ENCODE peak calls at places on chromosomes 2 and 18, in ten cellular contexts. One of them, this sample, is unnamed.

GRCh38 chr18:45167631-45168225 is 447.5 kb upstream of the SLC14A2 start:
- DNase-seq in CD8-positive, alpha-beta T cell: no peak
- DNase-seq in sigmoid colon: no peak
- DNase-seq in kidney: no peak
- DNase-seq in pancreas: no peak
- DNase-seq in heart right ventricle: no peak
- DNase-seq in right lobe of liver: no peak
- DNase-seq in endodermal cell: no peak
- DNase-seq in upper lobe of left lung: no peak
- DNase-seq in colonic mucosa: no peak
- DNase-seq in this sample: no peak

GRCh38 chr18:12296457-12296856 is 11.6 kb upstream of the TUBB6 start:
- DNase-seq in CD8-positive, alpha-beta T cell: no peak
- DNase-seq in sigmoid colon: peak
- DNase-seq in kidney: no peak
- DNase-seq in pancreas: no peak
- DNase-seq in heart right ventricle: no peak
- DNase-seq in right lobe of liver: no peak
- DNase-seq in endodermal cell: no peak
- DNase-seq in upper lobe of left lung: no peak
- DNase-seq in colonic mucosa: no peak
- DNase-seq in this sample: no peak

GRCh38 chr2:203763425-203764272 is 57.2 kb downstream of the CD28 start:
- DNase-seq in CD8-positive, alpha-beta T cell: no peak
- DNase-seq in sigmoid colon: no peak
- DNase-seq in kidney: no peak
- DNase-seq in pancreas: no peak
- DNase-seq in heart right ventricle: no peak
- DNase-seq in right lobe of liver: no peak
- DNase-seq in endodermal cell: no peak
- DNase-seq in upper lobe of left lung: no peak
- DNase-seq in colonic mucosa: no peak
- DNase-seq in this sample: no peak

GRCh38 chr2:9809064-9809356 is 34.3 kb upstream of the TAF1B start:
- DNase-seq in CD8-positive, alpha-beta T cell: no peak
- DNase-seq in sigmoid colon: peak
- DNase-seq in kidney: no peak
- DNase-seq in pancreas: peak
- DNase-seq in heart right ventricle: no peak
- DNase-seq in right lobe of liver: peak
- DNase-seq in endodermal cell: no peak
- DNase-seq in upper lobe of left lung: no peak
- DNase-seq in colonic mucosa: peak
- DNase-seq in this sample: peak

GRCh38 chr18:3857544-3857943 is 407.6 kb downstream of the TGIF1 start:
- DNase-seq in CD8-positive, alpha-beta T cell: no peak
- DNase-seq in sigmoid colon: no peak
- DNase-seq in kidney: no peak
- DNase-seq in pancreas: no peak
- DNase-seq in heart right ventricle: no peak
- DNase-seq in right lobe of liver: no peak
- DNase-seq in endodermal cell: no peak
- DNase-seq in upper lobe of left lung: no peak
- DNase-seq in colonic mucosa: no peak
- DNase-seq in this sample: no peak

GRCh38 chr2:109331081-109331480 is 202.1 kb downstream of the SH3RF3 start:
- DNase-seq in CD8-positive, alpha-beta T cell: no peak
- DNase-seq in sigmoid colon: no peak
- DNase-seq in kidney: no peak
- DNase-seq in pancreas: no peak
- DNase-seq in heart right ventricle: no peak
- DNase-seq in right lobe of liver: no peak
- DNase-seq in endodermal cell: no peak
- DNase-seq in upper lobe of left lung: no peak
- DNase-seq in colonic mucosa: no peak
- DNase-seq in this sample: no peak

GRCh38 chr2:15042824-15043223 is 410.3 kb downstream of the LRATD1 start:
- DNase-seq in CD8-positive, alpha-beta T cell: no peak
- DNase-seq in sigmoid colon: peak
- DNase-seq in kidney: no peak
- DNase-seq in pancreas: no peak
- DNase-seq in heart right ventricle: no peak
- DNase-seq in right lobe of liver: no peak
- DNase-seq in endodermal cell: no peak
- DNase-seq in upper lobe of left lung: no peak
- DNase-seq in colonic mucosa: peak
- DNase-seq in this sample: no peak

GRCh38 chr18:46310258-46310657 is 206.1 kb downstream of the HAUS1 start:
- DNase-seq in CD8-positive, alpha-beta T cell: no peak
- DNase-seq in sigmoid colon: no peak
- DNase-seq in kidney: no peak
- DNase-seq in pancreas: no peak
- DNase-seq in heart right ventricle: no peak
- DNase-seq in right lobe of liver: no peak
- DNase-seq in endodermal cell: no peak
- DNase-seq in upper lobe of left lung: no peak
- DNase-seq in colonic mucosa: no peak
- DNase-seq in this sample: no peak

GRCh38 chr2:47226124-47227040 is 71.3 kb upstream of the STPG4 start:
- DNase-seq in CD8-positive, alpha-beta T cell: no peak
- DNase-seq in sigmoid colon: no peak
- DNase-seq in kidney: no peak
- DNase-seq in pancreas: no peak
- DNase-seq in heart right ventricle: no peak
- DNase-seq in right lobe of liver: no peak
- DNase-seq in endodermal cell: no peak
- DNase-seq in upper lobe of left lung: no peak
- DNase-seq in colonic mucosa: no peak
- DNase-seq in this sample: no peak

GRCh38 chr2:231611273-231612198 is 18.9 kb downstream of the TEX44 start:
- DNase-seq in CD8-positive, alpha-beta T cell: peak
- DNase-seq in sigmoid colon: peak
- DNase-seq in kidney: no peak
- DNase-seq in pancreas: no peak
- DNase-seq in heart right ventricle: no peak
- DNase-seq in right lobe of liver: no peak
- DNase-seq in endodermal cell: peak
- DNase-seq in upper lobe of left lung: no peak
- DNase-seq in colonic mucosa: peak
- DNase-seq in this sample: peak

GRCh38 chr2:172552547-172553291 is 3.2 kb upstream of the PDK1 start:
- DNase-seq in CD8-positive, alpha-beta T cell: no peak
- DNase-seq in sigmoid colon: no peak
- DNase-seq in kidney: no peak
- DNase-seq in pancreas: no peak
- DNase-seq in heart right ventricle: no peak
- DNase-seq in right lobe of liver: no peak
- DNase-seq in endodermal cell: no peak
- DNase-seq in upper lobe of left lung: no peak
- DNase-seq in colonic mucosa: no peak
- DNase-seq in this sample: no peak

GRCh38 chr2:214781226-214781625 is 28.3 kb downstream of the BARD1 start:
- DNase-seq in CD8-positive, alpha-beta T cell: no peak
- DNase-seq in sigmoid colon: no peak
- DNase-seq in kidney: no peak
- DNase-seq in pancreas: no peak
- DNase-seq in heart right ventricle: no peak
- DNase-seq in right lobe of liver: no peak
- DNase-seq in endodermal cell: no peak
- DNase-seq in upper lobe of left lung: no peak
- DNase-seq in colonic mucosa: no peak
- DNase-seq in this sample: no peak

DNA sequence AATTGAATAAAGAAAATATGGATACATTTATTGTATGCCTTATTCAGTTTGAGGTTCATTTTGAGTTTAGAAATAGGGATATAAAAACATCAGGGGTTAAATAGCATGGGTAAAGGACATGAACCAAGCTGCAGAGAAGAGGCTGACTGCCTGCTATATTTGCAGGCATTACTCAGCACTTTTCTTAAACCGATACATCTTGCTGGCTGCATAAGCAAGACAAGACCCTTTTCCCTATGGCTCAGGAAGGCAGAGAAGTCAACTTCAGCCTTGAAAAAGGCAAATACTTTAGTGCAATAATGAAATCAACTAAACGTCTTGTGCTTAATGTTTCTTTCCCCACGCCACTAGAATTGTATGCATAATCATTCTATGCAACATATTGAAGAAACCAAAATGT is 36.4 kb downstream of the SCN1A start:
- DNase-seq in CD8-positive, alpha-beta T cell: no peak
- DNase-seq in sigmoid colon: no peak
- DNase-seq in kidney: no peak
- DNase-seq in pancreas: no peak
- DNase-seq in heart right ventricle: no peak
- DNase-seq in right lobe of liver: no peak
- DNase-seq in endodermal cell: no peak
- DNase-seq in upper lobe of left lung: no peak
- DNase-seq in colonic mucosa: no peak
- DNase-seq in this sample: no peak
- H3K27ac ChIP-seq in CD8-positive, alpha-beta T cell: no peak
- H3K27ac ChIP-seq in sigmoid colon: no peak
- H3K27ac ChIP-seq in kidney: no peak
- H3K27ac ChIP-seq in pancreas: no peak
- H3K27ac ChIP-seq in heart right ventricle: no peak
- H3K27ac ChIP-seq in right lobe of liver: no peak
- H3K27ac ChIP-seq in endodermal cell: no peak
- H3K27ac ChIP-seq in upper lobe of left lung: no peak
- H3K27ac ChIP-seq in colonic mucosa: no peak
- H3K27ac ChIP-seq in this sample: no peak

DNA sequence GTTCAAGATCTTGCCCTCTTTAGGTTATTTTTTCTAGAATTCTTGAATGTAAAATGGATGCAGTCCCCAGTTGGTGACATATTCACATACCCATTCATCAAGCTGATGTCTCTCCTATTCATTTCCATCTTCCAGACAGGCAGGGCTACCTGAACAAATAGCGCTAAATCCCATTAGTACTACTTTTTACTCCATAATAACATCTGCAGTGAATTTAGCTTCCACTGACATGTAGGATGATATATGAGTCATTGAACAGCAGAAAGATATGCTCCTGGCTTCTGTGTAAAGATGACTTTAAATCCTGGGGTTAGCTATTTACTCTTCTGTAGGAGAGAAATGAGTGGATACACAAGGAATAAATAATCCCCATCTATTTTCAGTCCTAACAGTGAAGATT is 194.7 kb downstream of the RND3 start:
- DNase-seq in CD8-positive, alpha-beta T cell: no peak
- DNase-seq in sigmoid colon: no peak
- DNase-seq in kidney: no peak
- DNase-seq in pancreas: no peak
- DNase-seq in heart right ventricle: no peak
- DNase-seq in right lobe of liver: no peak
- DNase-seq in endodermal cell: no peak
- DNase-seq in upper lobe of left lung: no peak
- DNase-seq in colonic mucosa: no peak
- DNase-seq in this sample: no peak
- H3K4me3 ChIP-seq in CD8-positive, alpha-beta T cell: no peak
- H3K4me3 ChIP-seq in sigmoid colon: no peak
- H3K4me3 ChIP-seq in kidney: no peak
- H3K4me3 ChIP-seq in pancreas: no peak
- H3K4me3 ChIP-seq in heart right ventricle: no peak
- H3K4me3 ChIP-seq in right lobe of liver: no peak
- H3K4me3 ChIP-seq in endodermal cell: no peak
- H3K4me3 ChIP-seq in upper lobe of left lung: no peak
- H3K4me3 ChIP-seq in colonic mucosa: no peak
- H3K4me3 ChIP-seq in this sample: no peak

GRCh38 chr2:120956486-120957156 is 221.0 kb downstream of the GLI2 start:
- DNase-seq in CD8-positive, alpha-beta T cell: no peak
- DNase-seq in sigmoid colon: no peak
- DNase-seq in kidney: no peak
- DNase-seq in pancreas: no peak
- DNase-seq in heart right ventricle: no peak
- DNase-seq in right lobe of liver: no peak
- DNase-seq in endodermal cell: peak
- DNase-seq in upper lobe of left lung: peak
- DNase-seq in colonic mucosa: no peak
- DNase-seq in this sample: no peak
- TF ChIP-seq CTCF in CD8-positive, alpha-beta T cell: no peak
- TF ChIP-seq CTCF in sigmoid colon: no peak
- TF ChIP-seq CTCF in kidney: no peak
- TF ChIP-seq CTCF in pancreas: no peak
- TF ChIP-seq CTCF in heart right ventricle: no peak
- TF ChIP-seq CTCF in right lobe of liver: no peak
- TF ChIP-seq CTCF in endodermal cell: peak
- TF ChIP-seq CTCF in upper lobe of left lung: no peak
- TF ChIP-seq CTCF in colonic mucosa: no peak
- TF ChIP-seq CTCF in this sample: no peak

GRCh38 chr2:230444832-230445231 is 28.8 kb downstream of the SP100 start:
- DNase-seq in CD8-positive, alpha-beta T cell: no peak
- DNase-seq in sigmoid colon: no peak
- DNase-seq in kidney: no peak
- DNase-seq in pancreas: no peak
- DNase-seq in heart right ventricle: no peak
- DNase-seq in right lobe of liver: no peak
- DNase-seq in endodermal cell: no peak
- DNase-seq in upper lobe of left lung: no peak
- DNase-seq in colonic mucosa: no peak
- DNase-seq in this sample: no peak

GRCh38 chr2:230449901-230450467 is 34.0 kb downstream of the SP100 start:
- DNase-seq in CD8-positive, alpha-beta T cell: no peak
- DNase-seq in sigmoid colon: no peak
- DNase-seq in kidney: no peak
- DNase-seq in pancreas: no peak
- DNase-seq in heart right ventricle: no peak
- DNase-seq in right lobe of liver: no peak
- DNase-seq in endodermal cell: no peak
- DNase-seq in upper lobe of left lung: no peak
- DNase-seq in colonic mucosa: no peak
- DNase-seq in this sample: no peak

GRCh38 chr2:230443540-230443939 is 27.5 kb downstream of the SP100 start:
- DNase-seq in CD8-positive, alpha-beta T cell: no peak
- DNase-seq in sigmoid colon: no peak
- DNase-seq in kidney: peak
- DNase-seq in pancreas: no peak
- DNase-seq in heart right ventricle: no peak
- DNase-seq in right lobe of liver: no peak
- DNase-seq in endodermal cell: no peak
- DNase-seq in upper lobe of left lung: no peak
- DNase-seq in colonic mucosa: no peak
- DNase-seq in this sample: no peak

GRCh38 chr2:230447455-230448451 is 31.8 kb downstream of the SP100 start:
- DNase-seq in CD8-positive, alpha-beta T cell: no peak
- DNase-seq in sigmoid colon: no peak
- DNase-seq in kidney: no peak
- DNase-seq in pancreas: no peak
- DNase-seq in heart right ventricle: no peak
- DNase-seq in right lobe of liver: no peak
- DNase-seq in endodermal cell: no peak
- DNase-seq in upper lobe of left lung: no peak
- DNase-seq in colonic mucosa: no peak
- DNase-seq in this sample: no peak

DNA sequence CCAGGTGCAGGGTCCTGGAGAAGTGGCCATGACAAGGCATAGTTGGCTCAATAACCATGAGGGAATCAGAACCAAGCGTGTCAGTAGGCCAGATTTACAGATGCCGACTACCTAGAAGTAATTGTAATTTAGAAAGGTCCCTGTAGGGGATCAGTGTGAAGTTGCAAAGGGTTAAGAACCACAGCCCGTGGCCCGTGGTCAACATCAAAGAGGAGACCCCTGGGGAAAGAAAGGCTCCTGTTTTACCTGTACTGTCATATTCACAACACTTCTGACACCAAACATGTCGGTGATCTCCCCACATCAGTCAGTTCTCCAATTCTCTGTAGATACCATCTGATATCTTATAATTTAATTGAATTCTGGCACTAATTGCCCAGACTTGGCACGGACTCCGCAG is 31.0 kb downstream of the SP100 start:
- DNase-seq in CD8-positive, alpha-beta T cell: no peak
- DNase-seq in sigmoid colon: no peak
- DNase-seq in kidney: no peak
- DNase-seq in pancreas: no peak
- DNase-seq in heart right ventricle: no peak
- DNase-seq in right lobe of liver: no peak
- DNase-seq in endodermal cell: no peak
- DNase-seq in upper lobe of left lung: no peak
- DNase-seq in colonic mucosa: no peak
- DNase-seq in this sample: no peak
- H3K27ac ChIP-seq in CD8-positive, alpha-beta T cell: peak
- H3K27ac ChIP-seq in sigmoid colon: no peak
- H3K27ac ChIP-seq in kidney: no peak
- H3K27ac ChIP-seq in pancreas: no peak
- H3K27ac ChIP-seq in heart right ventricle: no peak
- H3K27ac ChIP-seq in right lobe of liver: no peak
- H3K27ac ChIP-seq in endodermal cell: no peak
- H3K27ac ChIP-seq in upper lobe of left lung: peak
- H3K27ac ChIP-seq in colonic mucosa: no peak
- H3K27ac ChIP-seq in this sample: no peak